ENCODE peak calls at places on chromosomes 11 and 22, in nine cellular contexts. H is heart left ventricle, G is dorsolateral prefrontal cortex, K is A549, A is osteoblast, I is D721Med, E is IMR-90, F is GM10248, S is choroid plexus epithelial cell. T is an unnamed sample.

GRCh38 chr22:31625661-31626426 is 36.2 kb downstream of the PISD start:
- DNase-seq in S (peak), G (peak), I (no peak), F (no peak), K (no peak), A (peak), E (peak), H (no peak), T (no peak)

GRCh38 chr11:2382927-2383822 is 6.1 kb downstream of the CD81 start:
- DNase-seq in S (peak), G (no peak), A (peak), F (no peak), H (peak), E (peak), K (no peak), I (no peak), T (no peak)

GRCh38 chr11:92993004-92993403 is 23.6 kb downstream of the MTNR1B start:
- DNase-seq in I (no peak), H (no peak), S (no peak), F (no peak), E (no peak), G (no peak), A (no peak), K (no peak), T (no peak)

GRCh38 chr11:6357222-6357621 is 33.1 kb upstream of the SMPD1 start:
- DNase-seq in A (peak), G (peak), S (peak), H (peak), F (no peak), K (no peak), I (no peak), E (peak), T (peak)

GRCh38 chr11:86816251-86816726 is 15.9 kb downstream of the PRSS23 start:
- DNase-seq in A (no peak), I (no peak), F (no peak), H (no peak), E (peak), G (no peak), K (no peak), S (peak), T (peak)

GRCh38 chr11:62482753-62483152 is 63.9 kb downstream of the AHNAK start:
- DNase-seq in H (no peak), F (no peak), I (no peak), A (peak), S (no peak), E (no peak), K (no peak), G (no peak), T (no peak)

GRCh38 chr11:66546368-66546965 is at the start of gene ACTN3:
- DNase-seq in I (no peak), S (peak), A (peak), H (peak), F (peak), K (no peak), G (no peak), E (no peak), T (no peak)

GRCh38 chr22:42022162-42022847 is 23.7 kb downstream of the WBP2NL start:
- DNase-seq in S (no peak), I (no peak), A (no peak), G (no peak), F (peak), E (no peak), H (no peak), K (no peak), T (no peak)

GRCh38 chr22:22714600-22715361 is 70.4 kb downstream of the GGTLC2 start:
- DNase-seq in H (no peak), F (peak), A (no peak), K (no peak), G (no peak), S (no peak), E (no peak), I (no peak), T (no peak)

GRCh38 chr11:3050386-3051325 is 6.6 kb downstream of the CARS1 start:
- DNase-seq in H (no peak), A (peak), G (no peak), F (no peak), S (no peak), E (no peak), K (no peak), I (no peak), T (no peak)

GRCh38 chr11:27468643-27469332 is 3.8 kb downstream of the LGR4 start:
- DNase-seq in G (no peak), K (no peak), A (peak), S (peak), H (no peak), E (peak), I (no peak), F (no peak), T (peak)

GRCh38 chr22:32862936-32863661 is 61.6 kb downstream of the TIMP3 start:
- DNase-seq in G (no peak), I (no peak), H (no peak), K (no peak), S (no peak), E (no peak), A (no peak), F (no peak), T (no peak)

GRCh38 chr11:3197044-3197715 is 21.4 kb downstream of the MRGPRG start:
- DNase-seq in G (no peak), A (peak), E (no peak), H (peak), S (no peak), I (no peak), K (no peak), F (no peak), T (no peak)

GRCh38 chr22:25797891-25798290 is 55.9 kb downstream of the MYO18B start:
- DNase-seq in F (no peak), E (no peak), S (no peak), I (no peak), K (no peak), A (peak), G (no peak), H (no peak), T (no peak)

GRCh38 chr22:17349172-17349571 is 20.1 kb upstream of the CECR2 start:
- DNase-seq in G (no peak), F (no peak), E (no peak), I (no peak), H (no peak), A (peak), K (no peak), S (no peak), T (no peak)

GRCh38 chr11:126764221-126764620 is 236.3 kb downstream of the KIRREL3 start:
- DNase-seq in I (no peak), S (no peak), A (no peak), E (peak), H (no peak), K (no peak), G (no peak), F (no peak), T (peak)

GRCh38 chr22:21840236-21840823 is 27.1 kb downstream of the MAPK1 start:
- DNase-seq in A (no peak), I (no peak), E (no peak), K (no peak), H (no peak), S (no peak), F (no peak), G (no peak), T (no peak)

GRCh38 chr22:35958334-35958733 is 70.3 kb downstream of the RBFOX2 start:
- DNase-seq in S (no peak), G (no peak), K (no peak), H (no peak), F (no peak), A (no peak), I (no peak), E (no peak), T (no peak)

GRCh38 chr22:39872548-39872947 is 21.0 kb downstream of the ENTHD1 start:
- DNase-seq in I (no peak), A (no peak), K (no peak), F (no peak), E (no peak), G (no peak), H (no peak), S (no peak), T (no peak)

GRCh38 chr11:119094816-119095065 is 6.9 kb downstream of the DPAGT1 start:
- DNase-seq in S (peak), I (no peak), A (peak), K (no peak), G (peak), H (peak), F (peak), E (peak), T (peak)

GRCh38 chr22:35455529-35455928 is 55.6 kb downstream of the MCM5 start:
- DNase-seq in G (no peak), E (no peak), I (no peak), A (peak), S (no peak), F (no peak), K (no peak), H (no peak), T (no peak)

GRCh38 chr11:45041556-45041955 is 90.9 kb upstream of the TP53I11 start:
- DNase-seq in A (no peak), S (no peak), E (no peak), F (no peak), I (no peak), K (no peak), G (no peak), H (no peak), T (no peak)

GRCh38 chr11:130420478-130421198 is 7.8 kb downstream of the ADAMTS8 start:
- DNase-seq in K (no peak), G (no peak), F (no peak), S (peak), H (no peak), A (no peak), I (no peak), E (peak), T (no peak)

GRCh38 chr11:75311858-75312288 is 39.6 kb downstream of the ARRB1 start:
- DNase-seq in A (peak), E (peak), K (no peak), I (no peak), S (peak), F (no peak), H (peak), G (peak), T (peak)

GRCh38 chr11:122405788-122406341 is 249.7 kb upstream of the UBASH3B start:
- DNase-seq in H (no peak), S (peak), A (no peak), K (no peak), I (no peak), G (no peak), F (no peak), E (peak), T (peak)

GRCh38 chr11:5046226-5046625 is at the start of gene OR52J3:
- DNase-seq in S (no peak), F (no peak), G (no peak), K (no peak), H (no peak), E (no peak), I (no peak), A (no peak), T (no peak)

GRCh38 chr11:70063121-70063520 is 15.0 kb upstream of the ANO1 start:
- DNase-seq in G (no peak), E (no peak), K (no peak), A (no peak), H (no peak), I (no peak), S (no peak), F (no peak), T (no peak)

GRCh38 chr11:121067453-121067852 is 33.6 kb upstream of the TECTA start:
- DNase-seq in A (no peak), G (no peak), S (peak), K (no peak), E (peak), H (no peak), F (no peak), I (no peak), T (no peak)

GRCh38 chr11:120334894-120335462 is 1.2 kb upstream of the ARHGEF12 start:
- DNase-seq in F (peak), K (peak), I (no peak), H (peak), S (peak), A (peak), G (no peak), E (peak), T (peak)

GRCh38 chr11:94958118-94958517 is 15.2 kb downstream of the CWC15 start:
- DNase-seq in I (no peak), H (no peak), F (no peak), G (no peak), K (no peak), A (peak), E (peak), S (peak), T (peak)

DNA sequence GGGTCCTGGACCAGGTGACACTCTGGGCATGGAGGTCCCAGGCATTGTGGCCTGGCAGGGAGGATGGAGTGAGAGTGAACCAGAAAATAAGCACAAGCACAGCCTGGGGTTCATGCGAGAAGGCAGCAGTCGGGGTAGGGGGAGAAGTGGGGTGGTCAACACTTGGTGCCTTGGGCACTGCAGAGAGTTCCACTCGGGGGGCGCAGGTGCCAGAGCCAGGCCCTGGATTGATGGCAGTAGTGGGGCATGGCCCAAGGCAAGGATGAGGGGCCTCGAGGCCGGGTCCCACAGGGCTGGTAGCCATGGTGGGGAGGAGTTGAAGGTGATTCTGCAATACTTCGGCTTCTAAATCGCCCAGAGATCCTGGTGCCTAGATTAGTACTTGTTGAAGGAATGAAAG is 372.9 kb downstream of the TBC1D22A start:
- DNase-seq in F (no peak), A (no peak), I (no peak), S (no peak), G (no peak), H (no peak), E (no peak), K (no peak), T (no peak)
- TF ChIP-seq CTCF in F (no peak), A (no peak), I (no peak), S (no peak), G (no peak), H (no peak), E (no peak), K (no peak), T (no peak)

DNA sequence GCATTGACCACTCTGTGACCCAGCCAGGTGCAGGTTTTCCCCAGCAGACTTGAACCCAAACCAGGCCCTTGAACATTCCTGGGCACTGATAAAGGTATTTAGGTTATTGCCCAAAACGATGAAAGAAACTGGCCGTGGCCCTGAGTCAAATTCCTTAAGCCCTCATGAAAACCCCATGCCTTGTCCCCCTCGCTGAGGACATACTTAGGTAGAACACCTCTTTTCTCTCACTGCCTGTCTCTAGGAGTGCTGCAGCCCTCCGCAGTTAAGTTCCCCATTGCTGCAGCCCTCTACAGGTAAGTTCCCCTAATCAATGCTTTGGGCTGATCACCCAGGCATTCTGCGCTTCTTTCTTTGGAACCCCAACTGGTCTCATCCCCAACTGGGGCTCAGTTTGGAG is 961.6 kb downstream of the TBC1D22A start:
- DNase-seq in I (no peak), G (no peak), K (no peak), A (no peak), F (no peak), E (no peak), H (no peak), S (no peak), T (no peak)
- TF ChIP-seq CTCF in I (no peak), G (no peak), K (no peak), A (no peak), F (no peak), E (no peak), H (no peak), S (no peak), T (no peak)

GRCh38 chr11:57458410-57459111 is 1.8 kb upstream of the RTN4RL2 start:
- DNase-seq in G (peak), S (no peak), F (peak), I (no peak), K (no peak), H (peak), A (peak), E (peak), T (no peak)

GRCh38 chr11:57461841-57462489 is 1.6 kb downstream of the RTN4RL2 start:
- DNase-seq in H (no peak), S (no peak), F (no peak), K (no peak), I (no peak), A (peak), E (no peak), G (no peak), T (no peak)

GRCh38 chr11:57459112-57460016 is 964 bp upstream of the RTN4RL2 start:
- DNase-seq in S (no peak), E (peak), H (no peak), A (peak), F (peak), G (no peak), K (no peak), I (no peak), T (no peak)

GRCh38 chr11:57460756-57461749 is 725 bp downstream of the RTN4RL2 start:
- DNase-seq in H (no peak), E (no peak), K (no peak), S (no peak), G (no peak), I (no peak), F (peak), A (peak), T (no peak)

GRCh38 chr11:57460017-57460755 is at the start of gene RTN4RL2:
- DNase-seq in F (peak), S (peak), I (peak), A (peak), G (no peak), H (peak), K (peak), E (peak), T (peak)
- TF ChIP-seq CTCF in F (peak), S (peak), I (peak), A (no peak), G (peak), H (no peak), K (peak), E (peak), T (no peak)

DNA sequence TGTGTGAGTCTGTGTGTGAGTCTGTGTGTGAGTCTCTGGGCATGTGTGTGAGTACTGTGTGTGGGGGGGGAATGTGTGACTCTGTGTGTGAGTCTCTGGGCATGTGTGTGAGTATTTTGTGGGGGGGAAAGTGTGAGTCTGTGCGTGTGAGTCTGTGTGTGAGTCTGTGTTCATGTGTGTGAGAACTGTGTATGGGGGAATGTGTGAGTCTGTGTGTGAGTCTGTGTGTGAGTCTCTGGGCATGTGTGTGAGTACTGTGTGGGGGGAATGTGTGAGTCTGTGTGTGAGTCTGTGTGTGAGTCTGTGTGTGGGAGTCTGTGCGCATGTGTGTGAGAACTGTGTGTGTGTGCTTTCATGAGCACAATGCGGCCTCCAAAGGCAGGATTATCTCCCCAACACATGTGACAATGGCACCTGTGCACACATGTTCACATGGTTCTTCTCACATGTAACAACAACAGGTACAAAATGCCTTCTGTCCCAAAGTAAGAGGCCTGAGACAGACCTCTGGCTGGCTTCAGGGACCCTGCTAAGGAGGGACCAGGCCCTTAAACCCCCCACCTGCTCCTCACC is 1.6 kb downstream of the CD5 start:
- DNase-seq in G (no peak), F (no peak), E (no peak), S (no peak), K (no peak), I (no peak), H (no peak), A (peak), T (no peak)
- TF ChIP-seq CTCF in G (no peak), F (no peak), E (no peak), S (no peak), K (no peak), I (no peak), H (no peak), A (no peak), T (no peak)

DNA sequence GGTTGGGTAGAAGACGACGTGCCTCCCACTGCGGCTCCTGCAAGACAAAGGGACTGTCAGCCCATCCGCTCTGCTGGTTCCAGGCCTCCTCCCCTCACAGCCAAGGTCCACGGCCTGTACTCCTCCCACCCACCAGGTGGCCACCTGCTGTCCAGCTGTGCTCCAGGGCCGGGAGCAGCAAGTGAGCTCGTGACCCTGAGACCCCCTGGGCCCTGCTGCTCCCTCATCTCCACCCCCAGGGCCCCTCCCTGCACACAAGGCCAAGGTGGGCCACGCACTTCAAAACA is 27.4 kb downstream of the TSPAN4 start:
- DNase-seq in S (no peak), G (no peak), E (no peak), H (no peak), K (no peak), I (no peak), A (peak), F (no peak), T (no peak)
- TF ChIP-seq CTCF in S (peak), G (no peak), E (peak), H (no peak), K (no peak), I (no peak), A (no peak), F (no peak), T (peak)

T was measured in AG10803.